ENCODE peak calls at places on chromosomes 16 and 17, in nine cellular contexts. V, G, H, L, Z, X, B, J and F are unnamed samples. For H3K27me3 and H3K36me3, the result is how much of the 10 kb centered on the place peaks cover.

GRCh38 chr17:61338000-61338864 is 61.4 kb upstream of the TBX2 start:
- DNase-seq in V (peak), G (peak), H (peak), L (no peak), Z (no peak), X (no peak), B (no peak), J (no peak), F (peak)

GRCh38 chr17:47720754-47721533 is 12.1 kb upstream of the TBX21 start:
- DNase-seq in V (no peak), G (peak), H (peak), L (no peak), Z (peak), X (no peak), B (no peak), J (no peak), F (peak)

GRCh38 chr17:38541281-38541680 is 64.5 kb downstream of the SRCIN1 start:
- DNase-seq in V (no peak), G (no peak), H (no peak), L (no peak), Z (no peak), X (no peak), B (no peak), J (no peak), F (no peak)

GRCh38 chr17:4896332-4897197 is 2.8 kb upstream of the C17orf107 start:
- DNase-seq in V (no peak), G (no peak), H (no peak), L (no peak), Z (no peak), X (no peak), B (no peak), J (no peak), F (no peak)

GRCh38 chr17:82216301-82217119 is 3.9 kb upstream of the CCDC57 start:
- DNase-seq in V (no peak), G (peak), H (peak), L (no peak), Z (peak), X (peak), B (no peak), J (peak), F (peak)

GRCh38 chr17:29458066-29458465 is 67.9 kb downstream of the TAOK1 start:
- DNase-seq in V (no peak), G (no peak), H (no peak), L (no peak), Z (no peak), X (no peak), B (no peak), J (no peak), F (no peak)

GRCh38 chr17:81039854-81040758 is 5.2 kb downstream of the BAIAP2 start:
- DNase-seq in V (peak), G (peak), H (peak), L (no peak), Z (no peak), X (no peak), B (no peak), J (no peak), F (peak)

GRCh38 chr17:57566724-57567123 is 178.4 kb downstream of the CCDC182 start:
- DNase-seq in V (no peak), G (peak), H (no peak), L (no peak), Z (no peak), X (no peak), B (no peak), J (no peak), F (no peak)

GRCh38 chr17:45370949-45371413 is 54.2 kb upstream of the MAP3K14 start:
- DNase-seq in V (no peak), G (peak), H (peak), L (no peak), Z (no peak), X (no peak), B (no peak), J (no peak), F (peak)

GRCh38 chr16:67016143-67016542 is 12.8 kb upstream of the CBFB start:
- DNase-seq in V (no peak), G (no peak), H (no peak), L (no peak), Z (no peak), X (no peak), B (no peak), J (no peak), F (no peak)

GRCh38 chr16:31216552-31217530 is at the start of gene PYDC1:
- DNase-seq in V (no peak), G (no peak), H (no peak), L (no peak), Z (no peak), X (no peak), B (no peak), J (no peak), F (no peak)
- H3K27me3 ChIP-seq in V (under half), G (under half), H (under half), L (under half), Z (under half), X (half or more), B (half or more), J (under half), F (under half)

GRCh38 chr16:27973678-27974077 is 89.8 kb downstream of the GSG1L start:
- DNase-seq in V (no peak), G (no peak), H (no peak), L (no peak), Z (no peak), X (no peak), B (no peak), J (no peak), F (no peak)
- TF ChIP-seq CTCF in V (no peak), G (no peak), H (no peak), L (no peak), Z (no peak), X (no peak), B (no peak), J (no peak), F (no peak)

GRCh38 chr16:29836623-29837022 is 16.4 kb downstream of the MVP start:
- DNase-seq in V (no peak), G (no peak), H (no peak), L (no peak), Z (no peak), X (no peak), B (no peak), J (no peak), F (no peak)

GRCh38 chr16:29830774-29831173 is 10.5 kb downstream of the MVP start:
- DNase-seq in V (no peak), G (no peak), H (no peak), L (no peak), Z (no peak), X (no peak), B (no peak), J (no peak), F (no peak)

GRCh38 chr16:29831490-29831889 is 11.2 kb downstream of the MVP start:
- DNase-seq in V (no peak), G (no peak), H (no peak), L (no peak), Z (no peak), X (no peak), B (no peak), J (no peak), F (no peak)

GRCh38 chr16:29835926-29836325 is 15.7 kb downstream of the MVP start:
- DNase-seq in V (no peak), G (no peak), H (no peak), L (no peak), Z (no peak), X (no peak), B (no peak), J (no peak), F (no peak)

GRCh38 chr16:29834079-29834478 is 13.8 kb downstream of the MVP start:
- DNase-seq in V (no peak), G (no peak), H (no peak), L (no peak), Z (no peak), X (no peak), B (no peak), J (no peak), F (no peak)
- H3K36me3 ChIP-seq in V (under half), G (under half), H (under half), L (half or more), Z (under half), X (half or more), B (under half), J (half or more), F (under half)

GRCh38 chr17:79777844-79778503 is at the start of gene CBX2:
- DNase-seq in V (no peak), G (peak), H (peak), L (no peak), Z (no peak), X (peak), B (peak), J (peak), F (peak)
- H3K27me3 ChIP-seq in V (under half), G (under half), H (under half), L (under half), Z (under half), X (half or more), B (under half), J (half or more), F (under half)

GRCh38 chr16:13298676-13299075 is 397.3 kb downstream of the SHISA9 start:
- DNase-seq in V (no peak), G (no peak), H (no peak), L (no peak), Z (no peak), X (no peak), B (no peak), J (no peak), F (no peak)

GRCh38 chr16:13291934-13292333 is 390.5 kb downstream of the SHISA9 start:
- DNase-seq in V (no peak), G (no peak), H (no peak), L (no peak), Z (no peak), X (no peak), B (peak), J (no peak), F (no peak)

GRCh38 chr16:13300066-13300465 is 398.7 kb downstream of the SHISA9 start:
- DNase-seq in V (no peak), G (no peak), H (no peak), L (no peak), Z (no peak), X (no peak), B (no peak), J (no peak), F (no peak)

GRCh38 chr16:13296206-13296605 is 394.8 kb downstream of the SHISA9 start:
- DNase-seq in V (no peak), G (no peak), H (no peak), L (no peak), Z (no peak), X (no peak), B (no peak), J (no peak), F (no peak)
- TF ChIP-seq CTCF in V (no peak), G (no peak), H (no peak), L (no peak), Z (no peak), X (no peak), B (no peak), J (no peak), F (no peak)

GRCh38 chr17:77746391-77746790 is 212.1 kb upstream of the TNRC6C start:
- DNase-seq in V (no peak), G (no peak), H (no peak), L (no peak), Z (no peak), X (no peak), B (no peak), J (no peak), F (no peak)

GRCh38 chr17:77749316-77749715 is 209.2 kb upstream of the TNRC6C start:
- DNase-seq in V (no peak), G (no peak), H (no peak), L (no peak), Z (no peak), X (no peak), B (no peak), J (no peak), F (no peak)

GRCh38 chr17:77746901-77747620 is 211.4 kb upstream of the TNRC6C start:
- DNase-seq in V (no peak), G (no peak), H (no peak), L (no peak), Z (no peak), X (no peak), B (no peak), J (no peak), F (no peak)

GRCh38 chr17:77750427-77751043 is 208.0 kb upstream of the TNRC6C start:
- DNase-seq in V (no peak), G (no peak), H (no peak), L (no peak), Z (no peak), X (no peak), B (no peak), J (no peak), F (no peak)

GRCh38 chr17:77748436-77748835 is 210.1 kb upstream of the TNRC6C start:
- DNase-seq in V (no peak), G (no peak), H (no peak), L (no peak), Z (no peak), X (no peak), B (no peak), J (no peak), F (no peak)
- H3K36me3 ChIP-seq in V (under half), G (under half), H (under half), L (under half), Z (under half), X (under half), B (under half), J (under half), F (under half)

GRCh38 chr16:30725465-30725792 is 22.8 kb upstream of the PHKG2 start:
- DNase-seq in V (no peak), G (no peak), H (no peak), L (no peak), Z (no peak), X (no peak), B (no peak), J (no peak), F (no peak)

GRCh38 chr16:30736995-30737793 is 11.0 kb upstream of the PHKG2 start:
- DNase-seq in V (no peak), G (no peak), H (no peak), L (no peak), Z (no peak), X (no peak), B (no peak), J (no peak), F (no peak)

GRCh38 chr16:30728321-30728720 is 19.9 kb upstream of the PHKG2 start:
- DNase-seq in V (no peak), G (no peak), H (no peak), L (no peak), Z (no peak), X (no peak), B (no peak), J (no peak), F (no peak)

GRCh38 chr16:30728904-30729672 is 19.1 kb upstream of the PHKG2 start:
- DNase-seq in V (no peak), G (no peak), H (no peak), L (no peak), Z (no peak), X (peak), B (no peak), J (no peak), F (no peak)

GRCh38 chr16:30731411-30731810 is 16.8 kb upstream of the PHKG2 start:
- DNase-seq in V (no peak), G (peak), H (no peak), L (no peak), Z (no peak), X (no peak), B (no peak), J (no peak), F (peak)
- H3K27me3 ChIP-seq in V (under half), G (under half), H (under half), L (under half), Z (under half), X (under half), B (under half), J (under half), F (under half)